ENCODE peak calls at places on chromosome 14, in five cellular contexts. One of them, this sample, is unnamed.

GRCh38 chr14:71923471-71923870 is 8.8 kb upstream of the RGS6 start:
- DNase-seq in GDM1: no peak
- DNase-seq in substantia nigra: no peak
- DNase-seq in Karpas-422: no peak
- DNase-seq in SW 1271: no peak
- DNase-seq in this sample: no peak

GRCh38 chr14:90601521-90601920 is 204.7 kb downstream of the CALM1 start:
- DNase-seq in GDM1: no peak
- DNase-seq in substantia nigra: no peak
- DNase-seq in Karpas-422: no peak
- DNase-seq in SW 1271: no peak
- DNase-seq in this sample: no peak

GRCh38 chr14:105470812-105471771 is 3.5 kb upstream of the CRIP2 start:
- DNase-seq in GDM1: no peak
- DNase-seq in substantia nigra: no peak
- DNase-seq in Karpas-422: peak; percentile 91
- DNase-seq in SW 1271: no peak
- DNase-seq in this sample: no peak

GRCh38 chr14:53381879-53382278 is 228.8 kb upstream of the DDHD1 start:
- DNase-seq in GDM1: no peak
- DNase-seq in substantia nigra: no peak
- DNase-seq in Karpas-422: no peak
- DNase-seq in SW 1271: no peak
- DNase-seq in this sample: no peak

GRCh38 chr14:75459099-75459741 is 31.4 kb downstream of the JDP2 start:
- DNase-seq in GDM1: peak; percentile 78
- DNase-seq in substantia nigra: peak; percentile 28
- DNase-seq in Karpas-422: no peak
- DNase-seq in SW 1271: no peak
- DNase-seq in this sample: no peak

GRCh38 chr14:75661499-75661814 is 411 bp downstream of the TTLL5 start:
- DNase-seq in GDM1: no peak
- DNase-seq in substantia nigra: no peak
- DNase-seq in Karpas-422: no peak
- DNase-seq in SW 1271: no peak
- DNase-seq in this sample: no peak

GRCh38 chr14:104935955-104936354 is 11.3 kb downstream of the PLD4 start:
- DNase-seq in GDM1: no peak
- DNase-seq in substantia nigra: no peak
- DNase-seq in Karpas-422: peak; percentile 60
- DNase-seq in SW 1271: no peak
- DNase-seq in this sample: peak; percentile 18

GRCh38 chr14:51210594-51210993 is 29.5 kb upstream of the TMX1 start:
- DNase-seq in GDM1: no peak
- DNase-seq in substantia nigra: no peak
- DNase-seq in Karpas-422: no peak
- DNase-seq in SW 1271: no peak
- DNase-seq in this sample: no peak

GRCh38 chr14:50225067-50225973 is 6.1 kb downstream of the SOS2 start:
- DNase-seq in GDM1: no peak
- DNase-seq in substantia nigra: no peak
- DNase-seq in Karpas-422: no peak
- DNase-seq in SW 1271: no peak
- DNase-seq in this sample: no peak

GRCh38 chr14:80385340-80385739 is 174.0 kb upstream of the DIO2 start:
- DNase-seq in GDM1: no peak
- DNase-seq in substantia nigra: no peak
- DNase-seq in Karpas-422: no peak
- DNase-seq in SW 1271: no peak
- DNase-seq in this sample: no peak

GRCh38 chr14:44135972-44136371 is 371.1 kb downstream of the FSCB start:
- DNase-seq in GDM1: no peak
- DNase-seq in substantia nigra: no peak
- DNase-seq in Karpas-422: peak; percentile 76
- DNase-seq in SW 1271: no peak
- DNase-seq in this sample: no peak

GRCh38 chr14:61357118-61357517 is 35.7 kb downstream of the PRKCH start:
- DNase-seq in GDM1: no peak
- DNase-seq in substantia nigra: no peak
- DNase-seq in Karpas-422: no peak
- DNase-seq in SW 1271: no peak
- DNase-seq in this sample: no peak

GRCh38 chr14:76918751-76919421 is 92.7 kb downstream of the LRRC74A start:
- DNase-seq in GDM1: no peak
- DNase-seq in substantia nigra: peak; percentile 78
- DNase-seq in Karpas-422: no peak
- DNase-seq in SW 1271: peak; percentile 94
- DNase-seq in this sample: peak; percentile 74

GRCh38 chr14:77883479-77884238 is 83.8 kb downstream of the ADCK1 start:
- DNase-seq in GDM1: no peak
- DNase-seq in substantia nigra: no peak
- DNase-seq in Karpas-422: no peak
- DNase-seq in SW 1271: no peak
- DNase-seq in this sample: no peak

GRCh38 chr14:64889352-64889751 is 9.6 kb upstream of the SPTB start:
- DNase-seq in GDM1: no peak
- DNase-seq in substantia nigra: no peak
- DNase-seq in Karpas-422: no peak
- DNase-seq in SW 1271: no peak
- DNase-seq in this sample: no peak

GRCh38 chr14:98077176-98077575 is 1194.8 kb downstream of the BCL11B start:
- DNase-seq in GDM1: no peak
- DNase-seq in substantia nigra: no peak
- DNase-seq in Karpas-422: no peak
- DNase-seq in SW 1271: no peak
- DNase-seq in this sample: no peak

GRCh38 chr14:91241848-91242247 is 2.7 kb downstream of the GPR68 start:
- DNase-seq in GDM1: no peak
- DNase-seq in substantia nigra: no peak
- DNase-seq in Karpas-422: peak; percentile 93
- DNase-seq in SW 1271: no peak
- DNase-seq in this sample: no peak

GRCh38 chr14:70416322-70416716 is 571 bp downstream of the SYNJ2BP start:
- DNase-seq in GDM1: no peak
- DNase-seq in substantia nigra: no peak
- DNase-seq in Karpas-422: no peak
- DNase-seq in SW 1271: peak; percentile 23
- DNase-seq in this sample: no peak

GRCh38 chr14:68929623-68930307 is 49.3 kb downstream of the ACTN1 start:
- DNase-seq in GDM1: no peak
- DNase-seq in substantia nigra: no peak
- DNase-seq in Karpas-422: no peak
- DNase-seq in SW 1271: no peak
- DNase-seq in this sample: no peak

GRCh38 chr14:23932639-23933038 is 20.9 kb upstream of the DHRS4 start:
- DNase-seq in GDM1: no peak
- DNase-seq in substantia nigra: no peak
- DNase-seq in Karpas-422: no peak
- DNase-seq in SW 1271: no peak
- DNase-seq in this sample: no peak

GRCh38 chr14:36316131-36316530 is 4.3 kb downstream of the MBIP start:
- DNase-seq in GDM1: no peak
- DNase-seq in substantia nigra: no peak
- DNase-seq in Karpas-422: no peak
- DNase-seq in SW 1271: no peak
- DNase-seq in this sample: no peak

GRCh38 chr14:68408680-68409079 is 384.2 kb downstream of the ZFP36L1 start:
- DNase-seq in GDM1: no peak
- DNase-seq in substantia nigra: no peak
- DNase-seq in Karpas-422: no peak
- DNase-seq in SW 1271: no peak
- DNase-seq in this sample: no peak

GRCh38 chr14:24339284-24340151 is at the start of gene RIPK3:
- DNase-seq in GDM1: peak; percentile 23
- DNase-seq in substantia nigra: no peak
- DNase-seq in Karpas-422: peak; percentile 77
- DNase-seq in SW 1271: no peak
- DNase-seq in this sample: no peak